ENCODE peak calls at places on chromosomes 11 and 22, in four cellular contexts. M, S, B and T are unnamed samples.

GRCh38 chr11:58628446-58628845 is 6.0 kb downstream of the CNTF start:
- DNase-seq in M (no peak), S (no peak), B (no peak), T (no peak)

GRCh38 chr11:44133335-44133946 is 38.0 kb downstream of the EXT2 start:
- DNase-seq in M (peak; percentile 34), S (no peak), B (no peak), T (no peak)

GRCh38 chr11:83174008-83174407 is 17.1 kb downstream of the PCF11 start:
- DNase-seq in M (no peak), S (no peak), B (no peak), T (no peak)

GRCh38 chr11:93895106-93895862 is 44.9 kb upstream of the VSTM5 start:
- DNase-seq in M (peak; percentile 47), S (no peak), B (no peak), T (no peak)

GRCh38 chr11:46856605-46857339 is 10.7 kb upstream of the CKAP5 start:
- DNase-seq in M (no peak), S (no peak), B (no peak), T (no peak)

GRCh38 chr11:110471315-110471714 is 41.6 kb downstream of the FDX1 start:
- DNase-seq in M (no peak), S (no peak), B (no peak), T (no peak)

GRCh38 chr22:28883917-28884753 is 763 bp downstream of the ZNRF3 start:
- DNase-seq in M (peak; percentile 17), S (peak; percentile 86), B (no peak), T (peak; percentile 28)

GRCh38 chr22:43560651-43561050 is 148.8 kb downstream of the MPPED1 start:
- DNase-seq in M (no peak), S (no peak), B (no peak), T (no peak)

GRCh38 chr11:73376803-73377629 is 817 bp downstream of the RELT start:
- DNase-seq in M (peak; percentile 82), S (no peak), B (no peak), T (peak; percentile 76)

GRCh38 chr22:39898997-39899396 is 1.9 kb upstream of the GRAP2 start:
- DNase-seq in M (no peak), S (no peak), B (no peak), T (peak; percentile 8)

GRCh38 chr22:21688341-21688705 is 22.5 kb downstream of the PPIL2 start:
- DNase-seq in M (no peak), S (no peak), B (no peak), T (no peak)

GRCh38 chr11:86717817-86718501 is 45.5 kb upstream of the ME3 start:
- DNase-seq in M (no peak), S (no peak), B (no peak), T (no peak)

GRCh38 chr22:30453731-30454510 is 17.9 kb downstream of the SEC14L3 start:
- DNase-seq in M (no peak), S (no peak), B (no peak), T (no peak)

GRCh38 chr11:72144807-72145565 is 9.5 kb downstream of the FOLR3 start:
- DNase-seq in M (no peak), S (no peak), B (no peak), T (no peak)

GRCh38 chr11:116224154-116224888 is 548.5 kb downstream of the BUD13 start:
- DNase-seq in M (peak; percentile 52), S (no peak), B (no peak), T (peak; percentile 41)

GRCh38 chr11:70824590-70825300 is 426.4 kb downstream of the CTTN start:
- DNase-seq in M (no peak), S (no peak), B (no peak), T (no peak)

GRCh38 chr11:12426176-12426575 is 48.8 kb downstream of the PARVA start:
- DNase-seq in M (no peak), S (no peak), B (no peak), T (no peak)

GRCh38 chr11:15627560-15627959 is 512.8 kb downstream of the INSC start:
- DNase-seq in M (no peak), S (no peak), B (no peak), T (no peak)

GRCh38 chr22:23452231-23453010 is 127.7 kb downstream of the IGLL1 start:
- DNase-seq in M (no peak), S (peak; percentile 68), B (no peak), T (no peak)

GRCh38 chr11:34473603-34474169 is 35.0 kb downstream of the CAT start:
- DNase-seq in M (no peak), S (no peak), B (no peak), T (no peak)

GRCh38 chr11:36945384-36945783 is 347.3 kb upstream of the RAG2 start:
- DNase-seq in M (no peak), S (no peak), B (no peak), T (no peak)

GRCh38 chr11:14655435-14655834 is 11.8 kb downstream of the PDE3B start:
- DNase-seq in M (peak; percentile 23), S (no peak), B (no peak), T (no peak)

GRCh38 chr11:132942611-132943324 is 589.5 kb downstream of the OPCML start:
- DNase-seq in M (no peak), S (no peak), B (no peak), T (no peak)

GRCh38 chr11:76524919-76525318 is 80.1 kb downstream of the EMSY start:
- DNase-seq in M (no peak), S (no peak), B (no peak), T (no peak)

GRCh38 chr11:14480716-14481115 is 18.9 kb downstream of the COPB1 start:
- DNase-seq in M (no peak), S (no peak), B (no peak), T (no peak)

GRCh38 chr11:71433648-71434450 is 14.3 kb downstream of the DHCR7 start:
- DNase-seq in M (peak; percentile 46), S (no peak), B (no peak), T (no peak)

GRCh38 chr11:61336171-61336935 is 3.3 kb downstream of the TKFC start:
- DNase-seq in M (peak; percentile 87), S (peak; percentile 95), B (peak; percentile 81), T (peak; percentile 93)
- TF ChIP-seq POLR2A in M (no peak), S (no peak), B (no peak), T (no peak)

GRCh38 chr11:3807856-3808845 is at the start of gene PGAP2:
- DNase-seq in M (peak; percentile 85), S (peak; percentile 92), B (peak; percentile 71), T (peak; percentile 74)
- TF ChIP-seq POLR2A in M (peak; percentile 46), S (no peak), B (no peak), T (no peak)

GRCh38 chr22:36982136-36982535 is 37.1 kb downstream of the TST start:
- DNase-seq in M (peak; percentile 87), S (peak; percentile 60), B (no peak), T (no peak)
- TF ChIP-seq POLR2A in M (no peak), S (no peak), B (no peak), T (no peak)

GRCh38 chr22:36237462-36238347 is 1.6 kb downstream of the APOL2 start:
- DNase-seq in M (no peak), S (peak; percentile 86), B (no peak), T (no peak)

GRCh38 chr22:36239150-36239400 is 252 bp downstream of the APOL2 start:
- DNase-seq in M (no peak), S (no peak), B (no peak), T (no peak)

GRCh38 chr22:36236338-36237319 is 2.7 kb downstream of the APOL2 start:
- DNase-seq in M (no peak), S (peak; percentile 80), B (no peak), T (no peak)

GRCh38 chr22:36238348-36239149 is 778 bp downstream of the APOL2 start:
- DNase-seq in M (peak; percentile 36), S (peak; percentile 86), B (no peak), T (no peak)

GRCh38 chr22:36239401-36240171 is at the start of gene APOL2:
- DNase-seq in M (peak; percentile 84), S (peak; percentile 96), B (peak; percentile 90), T (peak; percentile 64)
- TF ChIP-seq POLR2A in M (peak; percentile 48), S (no peak), B (peak; percentile 43), T (peak; percentile 37)

DNA sequence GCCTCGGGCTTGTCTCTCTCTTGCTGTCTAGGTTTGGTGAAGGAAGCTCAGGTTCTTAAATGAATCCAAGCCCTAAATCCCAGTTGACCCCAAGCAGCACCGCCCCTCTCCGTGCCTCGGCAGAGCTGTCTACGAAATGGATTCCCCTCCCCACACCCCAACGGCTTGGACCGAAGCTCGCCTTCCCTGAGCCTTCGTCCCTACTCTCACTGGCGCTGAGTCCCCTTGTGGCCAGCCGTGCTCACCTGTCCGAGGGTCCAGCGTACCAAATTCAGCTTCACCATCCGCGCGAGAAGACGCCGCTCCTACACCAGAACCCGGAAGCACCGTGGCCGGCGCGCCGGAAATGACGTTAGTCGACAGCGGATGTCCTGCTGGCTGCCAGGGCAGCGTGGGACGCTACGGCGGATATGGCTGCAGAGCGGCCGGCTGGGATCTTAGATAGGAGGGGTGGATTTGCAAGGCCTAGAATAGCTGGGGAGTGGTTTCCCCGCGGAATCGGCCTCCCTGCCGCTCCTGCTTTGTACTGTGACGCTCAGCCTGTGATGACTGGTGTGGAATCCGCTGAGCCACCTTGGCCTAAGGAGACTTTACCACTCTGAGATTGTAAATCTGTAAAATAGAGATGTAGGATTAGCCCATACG is at the start of gene TFIP11:
- DNase-seq in M (peak; percentile 91), S (peak; percentile 98), B (peak; percentile 94), T (peak; percentile 84)
- TF ChIP-seq POLR2A in M (peak; percentile 80), S (no peak), B (peak; percentile 29), T (peak; percentile 85)

GRCh38 chr11:64355078-64355940 is 3.7 kb upstream of the RPS6KA4 start:
- DNase-seq in M (peak; percentile 92), S (no peak), B (peak; percentile 71), T (peak; percentile 84)
- TF ChIP-seq POLR2A in M (peak; percentile 66), S (no peak), B (no peak), T (no peak)

GRCh38 chr11:4115128-4115527 is 20.5 kb downstream of the RRM1 start:
- DNase-seq in M (no peak), S (no peak), B (no peak), T (no peak)

GRCh38 chr11:4105916-4106315 is 11.3 kb downstream of the RRM1 start:
- DNase-seq in M (no peak), S (no peak), B (no peak), T (no peak)

GRCh38 chr11:4111834-4112233 is 17.2 kb downstream of the RRM1 start:
- DNase-seq in M (no peak), S (no peak), B (no peak), T (no peak)
- TF ChIP-seq POLR2A in M (no peak), S (no peak), B (no peak), T (no peak)

GRCh38 chr11:27718853-27719574 is 18.8 kb upstream of the BDNF start:
- DNase-seq in M (no peak), S (no peak), B (no peak), T (no peak)
- TF ChIP-seq POLR2A in M (no peak), S (no peak), B (no peak), T (no peak)